ENCODE peak calls at places on chromosome 11, in four cellular contexts. C, G, B and E are unnamed samples.

GRCh38 chr11:2305140-2305861 is 3.5 kb downstream of the TSPAN32 start:
- DNase-seq in C (peak; percentile 88), G (peak; percentile 94), B (peak; percentile 93), E (peak; percentile 94)

GRCh38 chr11:5967708-5968107 is 586 bp downstream of the OR56A5 start:
- DNase-seq in C (no peak), G (no peak), B (no peak), E (no peak)

GRCh38 chr11:108511851-108512474 is 13.8 kb upstream of the POGLUT3 start:
- DNase-seq in C (no peak), G (no peak), B (no peak), E (no peak)

GRCh38 chr11:86138958-86139357 is 70.1 kb upstream of the PICALM start:
- DNase-seq in C (peak; percentile 53), G (no peak), B (no peak), E (peak; percentile 53)

GRCh38 chr11:44747339-44747738 is 20.6 kb downstream of the TSPAN18 start:
- DNase-seq in C (no peak), G (no peak), B (no peak), E (no peak)

GRCh38 chr11:134685981-134686380 is 273.9 kb upstream of the B3GAT1 start:
- DNase-seq in C (no peak), G (no peak), B (no peak), E (no peak)

GRCh38 chr11:70628881-70629844 is 230.8 kb downstream of the CTTN start:
- DNase-seq in C (no peak), G (no peak), B (no peak), E (no peak)

GRCh38 chr11:65316311-65316978 is 1.8 kb downstream of the CDC42EP2 start:
- DNase-seq in C (no peak), G (no peak), B (no peak), E (no peak)

GRCh38 chr11:78535027-78535426 is 39.6 kb downstream of the NARS2 start:
- DNase-seq in C (peak; percentile 38), G (no peak), B (no peak), E (no peak)

GRCh38 chr11:65301491-65302329 is 13.0 kb upstream of the CDC42EP2 start:
- DNase-seq in C (no peak), G (peak; percentile 86), B (peak; percentile 71), E (no peak)

GRCh38 chr11:75269367-75269660 is 28.7 kb downstream of the TPBGL start:
- DNase-seq in C (no peak), G (no peak), B (no peak), E (no peak)

GRCh38 chr11:46367244-46367915 is 14.1 kb upstream of the MDK start:
- DNase-seq in C (peak; percentile 85), G (peak; percentile 80), B (peak; percentile 89), E (peak; percentile 88)

GRCh38 chr11:120337896-120338840 is 2.0 kb downstream of the ARHGEF12 start:
- DNase-seq in C (no peak), G (no peak), B (no peak), E (no peak)

GRCh38 chr11:33664829-33665228 is 35.8 kb downstream of the C11orf91 start:
- DNase-seq in C (no peak), G (no peak), B (no peak), E (no peak)

GRCh38 chr11:116199182-116199581 is 573.6 kb downstream of the BUD13 start:
- DNase-seq in C (no peak), G (no peak), B (no peak), E (no peak)

GRCh38 chr11:102683277-102683676 is 22.3 kb downstream of the MMP27 start:
- DNase-seq in C (no peak), G (no peak), B (no peak), E (no peak)

GRCh38 chr11:60242607-60243292 is at the start of gene MS4A4E:
- DNase-seq in C (no peak), G (no peak), B (no peak), E (no peak)

DNA sequence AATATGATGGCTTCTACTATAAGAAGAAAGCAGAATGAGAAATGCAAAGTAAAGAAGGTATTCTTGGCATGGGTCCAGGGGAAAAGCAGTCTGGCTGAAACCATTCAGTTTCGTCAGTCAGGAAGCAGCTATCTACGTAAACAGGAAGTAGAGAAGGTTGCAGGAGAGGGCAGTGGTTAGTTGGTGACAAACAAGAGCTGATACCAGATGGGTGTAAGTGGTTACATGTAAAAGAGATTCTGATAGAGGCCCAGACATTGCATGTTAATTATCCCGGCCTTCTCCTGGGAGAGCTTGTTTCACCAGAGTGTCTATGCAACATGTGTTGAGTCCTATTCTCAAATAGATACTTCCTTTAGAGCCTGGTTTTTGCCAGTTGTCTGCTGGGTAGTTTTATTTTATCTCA is 58.4 kb upstream of the PSMA1 start:
- DNase-seq in C (peak; percentile 35), G (no peak), B (no peak), E (peak; percentile 73)
- TF ChIP-seq CTCF in C (no peak), G (no peak), B (no peak), E (no peak)

DNA sequence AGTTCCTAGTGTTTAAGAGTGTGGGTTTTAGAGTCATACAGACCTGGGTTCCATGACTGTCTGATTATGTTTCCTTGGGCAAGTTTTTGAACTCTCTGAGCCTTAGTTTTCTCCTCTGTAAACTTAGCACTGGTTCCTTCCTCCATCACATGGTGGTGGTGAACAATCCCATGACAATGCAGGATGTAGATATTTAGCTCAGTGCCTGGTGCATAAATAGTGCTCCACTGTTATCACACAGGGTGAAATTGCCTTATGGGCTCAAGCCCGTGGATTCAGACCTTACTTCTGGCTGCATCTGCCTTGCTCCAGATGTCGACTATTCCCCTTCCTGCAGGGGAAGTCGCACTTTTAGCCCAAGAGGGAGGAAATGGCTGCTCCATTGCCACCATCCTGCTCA is 62.7 kb downstream of the LDLRAD3 start:
- DNase-seq in C (no peak), G (no peak), B (no peak), E (no peak)
- TF ChIP-seq CTCF in C (no peak), G (no peak), B (no peak), E (no peak)

GRCh38 chr11:66545701-66546367 is at the start of gene ZDHHC24:
- DNase-seq in C (peak; percentile 99), G (peak; percentile 99), B (peak; percentile 98), E (peak; percentile 96)

GRCh38 chr11:66547662-66548009 is 933 bp downstream of the ACTN3 start:
- DNase-seq in C (no peak), G (no peak), B (peak; percentile 41), E (no peak)

GRCh38 chr11:66548041-66548440 is 1.3 kb downstream of the ACTN3 start:
- DNase-seq in C (no peak), G (no peak), B (no peak), E (no peak)

GRCh38 chr11:66546966-66547661 is 411 bp downstream of the ACTN3 start:
- DNase-seq in C (no peak), G (no peak), B (no peak), E (no peak)

DNA sequence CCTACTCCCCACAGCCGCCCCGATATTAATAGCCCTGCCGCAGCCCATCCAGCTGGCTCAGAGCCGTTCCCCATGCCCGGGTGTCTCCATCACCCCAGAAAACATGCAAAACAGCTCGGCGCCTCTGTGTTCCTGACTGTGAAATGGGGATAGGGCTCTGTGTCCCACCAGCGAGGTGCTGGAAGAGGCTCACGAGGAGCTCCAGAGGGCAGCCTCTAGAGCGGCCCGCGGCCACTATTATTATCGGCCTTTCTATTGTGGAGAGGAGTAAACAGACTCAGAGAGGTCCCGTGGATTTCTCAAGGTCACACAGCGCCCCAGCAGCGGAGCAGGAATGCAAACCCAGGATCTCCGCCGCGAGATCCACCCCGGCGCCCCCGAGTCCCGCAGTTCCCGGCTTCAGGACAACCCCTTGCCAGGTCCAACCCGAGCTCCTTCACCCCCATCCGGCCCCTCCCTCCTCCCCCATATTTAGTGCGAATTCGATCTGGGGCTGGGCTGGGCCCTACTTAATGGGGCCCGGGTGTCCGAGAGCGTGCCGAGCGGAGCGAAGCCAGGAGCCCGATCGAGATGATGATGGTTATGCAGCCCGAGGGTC is at the start of gene ACTN3:
- DNase-seq in C (peak; percentile 67), G (peak; percentile 80), B (peak; percentile 81), E (peak; percentile 26)
- TF ChIP-seq CTCF in C (no peak), G (no peak), B (no peak), E (no peak)

GRCh38 chr11:69007978-69008381 is 5.1 kb downstream of the MRGPRF start:
- DNase-seq in C (no peak), G (peak; percentile 82), B (no peak), E (no peak)
- TF ChIP-seq CTCF in C (no peak), G (no peak), B (no peak), E (no peak)

GRCh38 chr11:7261578-7261977 is 9.9 kb downstream of the SYT9 start:
- DNase-seq in C (no peak), G (no peak), B (no peak), E (no peak)

GRCh38 chr11:7262672-7263071 is 11.0 kb downstream of the SYT9 start:
- DNase-seq in C (no peak), G (no peak), B (no peak), E (no peak)

GRCh38 chr11:7268727-7269126 is 17.0 kb downstream of the SYT9 start:
- DNase-seq in C (no peak), G (no peak), B (no peak), E (no peak)

GRCh38 chr11:7263842-7264241 is 12.1 kb downstream of the SYT9 start:
- DNase-seq in C (no peak), G (no peak), B (no peak), E (no peak)
- TF ChIP-seq CTCF in C (no peak), G (no peak), B (no peak), E (no peak)

GRCh38 chr11:76629853-76630599 is 40.5 kb downstream of the LRRC32 start:
- DNase-seq in C (no peak), G (peak; percentile 90), B (no peak), E (peak; percentile 35)
- TF ChIP-seq CTCF in C (no peak), G (peak; percentile 6), B (no peak), E (no peak)

GRCh38 chr11:11622772-11623531 is 1.1 kb upstream of the GALNT18 start:
- DNase-seq in C (no peak), G (no peak), B (no peak), E (no peak)

GRCh38 chr11:11621881-11622706 is at the start of gene GALNT18:
- DNase-seq in C (peak; percentile 99), G (peak; percentile 98), B (peak; percentile 93), E (peak; percentile 87)

GRCh38 chr11:11618973-11619435 is 2.8 kb downstream of the GALNT18 start:
- DNase-seq in C (no peak), G (no peak), B (peak; percentile 20), E (no peak)

GRCh38 chr11:11620251-11620965 is 1.4 kb downstream of the GALNT18 start:
- DNase-seq in C (peak; percentile 57), G (peak; percentile 91), B (peak; percentile 57), E (peak; percentile 20)

DNA sequence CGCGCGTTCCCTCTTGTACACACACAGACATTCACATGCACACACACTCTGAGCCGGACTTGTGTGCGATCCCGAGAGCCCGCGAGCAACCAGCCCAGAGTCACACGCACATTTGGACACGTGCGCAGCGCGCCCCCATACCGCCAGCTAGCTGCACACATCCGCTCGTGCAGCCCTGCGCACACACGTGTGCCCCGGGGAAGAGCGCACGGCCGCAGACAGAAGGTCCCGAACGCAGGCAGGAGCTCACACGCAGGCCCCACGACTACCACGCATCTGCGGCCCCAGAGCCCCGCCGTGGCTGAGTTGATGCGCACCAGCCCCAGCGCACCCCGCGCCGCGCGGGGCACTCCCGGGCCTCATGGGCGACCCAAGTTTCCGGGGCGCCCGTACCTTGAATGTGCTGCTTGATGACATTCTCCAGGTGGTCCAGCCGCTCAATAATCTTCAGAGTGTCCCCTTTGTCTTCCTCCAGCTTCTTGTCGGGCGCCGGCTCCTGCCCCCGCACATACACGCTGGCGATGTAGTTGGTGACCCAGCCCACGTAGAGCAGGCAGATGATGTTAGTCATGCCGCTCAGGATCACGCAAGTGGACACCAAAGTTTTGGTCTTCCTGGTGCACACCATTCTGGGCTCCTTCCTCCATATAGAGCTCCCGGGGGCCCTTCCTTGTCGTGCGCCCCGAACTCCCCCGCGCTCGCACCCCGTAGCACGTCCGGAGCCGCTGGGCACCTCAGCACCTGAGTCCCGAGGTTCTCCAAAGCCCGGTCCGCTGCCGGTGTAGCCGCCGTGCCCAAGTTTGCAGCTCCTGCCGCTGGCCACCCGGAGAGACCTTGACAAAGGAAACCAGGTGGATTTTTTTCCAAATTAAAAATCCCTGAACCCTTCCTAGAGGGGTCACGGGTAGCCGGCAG is 582 bp downstream of the GALNT18 start:
- DNase-seq in C (peak; percentile 60), G (peak; percentile 80), B (no peak), E (peak; percentile 53)
- TF ChIP-seq CTCF in C (no peak), G (peak; percentile 24), B (no peak), E (no peak)